ENCODE peak calls at places on chromosomes 3 and 15, in four cellular contexts. J, B, R and X are unnamed samples.

GRCh38 chr15:59879506-59879905 is 124.6 kb upstream of the FOXB1 start:
- DNase-seq in B (no peak), J (peak; percentile 59), R (no peak), X (no peak)

GRCh38 chr3:125057186-125057850 is 1.5 kb upstream of the HEG1 start:
- DNase-seq in J (peak; percentile 93), B (no peak), R (no peak), X (no peak)

GRCh38 chr3:42014443-42014945 is 52.6 kb upstream of the ULK4 start:
- DNase-seq in B (no peak), J (no peak), R (peak; percentile 29), X (no peak)

GRCh38 chr15:63043391-63044076 is 987 bp downstream of the TPM1 start:
- DNase-seq in B (no peak), R (no peak), J (no peak), X (no peak)

GRCh38 chr3:151890721-151891141 is 17.3 kb downstream of the SUCNR1 start:
- DNase-seq in R (no peak), B (no peak), J (no peak), X (no peak)

GRCh38 chr15:50736823-50737222 is 28.7 kb downstream of the SPPL2A start:
- DNase-seq in J (no peak), R (peak; percentile 2), B (no peak), X (no peak)

GRCh38 chr15:92082217-92082843 is 228.8 kb downstream of the SLCO3A1 start:
- DNase-seq in B (peak; percentile 74), J (peak; percentile 73), R (peak; percentile 81), X (peak; percentile 69)

GRCh38 chr3:196513697-196514349 is 1.3 kb downstream of the SMCO1 start:
- DNase-seq in J (peak; percentile 64), B (no peak), R (no peak), X (no peak)

GRCh38 chr3:87575538-87575937 is 299.2 kb upstream of the POU1F1 start:
- DNase-seq in B (no peak), J (no peak), R (peak; percentile 14), X (peak; percentile 5)

GRCh38 chr15:32669870-32670623 is 28.5 kb downstream of the SCG5 start:
- DNase-seq in J (peak; percentile 45), B (peak; percentile 58), R (peak; percentile 83), X (no peak)

GRCh38 chr15:98878172-98878571 is 129.4 kb downstream of the PGPEP1L start:
- DNase-seq in J (peak; percentile 79), B (no peak), R (no peak), X (no peak)

GRCh38 chr3:41026394-41027177 is 172.7 kb upstream of the CTNNB1 start:
- DNase-seq in B (no peak), J (peak; percentile 65), R (peak; percentile 68), X (no peak)

GRCh38 chr3:22952860-22953259 is 250.3 kb upstream of the UBE2E2 start:
- DNase-seq in B (no peak), R (no peak), J (no peak), X (no peak)

GRCh38 chr3:104101736-104102135 is 1265.0 kb upstream of the ALCAM start:
- DNase-seq in J (no peak), R (no peak), B (no peak), X (no peak)

GRCh38 chr15:76335129-76335850 is 1.3 kb upstream of the ISL2 start:
- DNase-seq in R (peak; percentile 81), J (no peak), B (peak; percentile 72), X (no peak)

GRCh38 chr3:151290673-151291072 is 12.3 kb upstream of the P2RY14 start:
- DNase-seq in J (peak; percentile 66), B (no peak), R (no peak), X (no peak)

GRCh38 chr3:117549716-117550115 is 840.1 kb downstream of the TUSC7 start:
- DNase-seq in J (no peak), B (no peak), R (no peak), X (no peak)

DNA sequence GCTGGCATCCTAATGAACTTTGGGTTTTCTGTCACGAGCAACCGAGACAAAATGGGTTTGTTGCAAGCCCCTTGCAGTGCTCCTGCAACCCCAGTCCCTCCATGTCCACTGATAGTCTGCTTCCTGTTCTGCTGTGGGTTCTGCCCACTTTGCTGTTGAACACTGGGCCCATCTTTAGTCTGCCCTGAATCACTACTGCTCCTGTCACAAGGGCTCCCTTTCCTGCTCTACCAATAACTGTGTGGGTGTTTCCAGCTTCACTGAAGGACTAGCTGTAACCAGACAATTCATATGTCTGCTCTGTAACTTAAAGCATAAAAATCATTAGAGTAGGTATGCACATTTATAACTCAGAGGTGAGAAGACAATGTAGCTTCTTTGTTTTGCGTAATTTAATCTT is 12.7 kb upstream of the OXSR1 start:
- DNase-seq in J (no peak), R (no peak), B (no peak), X (no peak)
- H4K8ac ChIP-seq in J (no peak overlapping the region), R (no peak overlapping the region), B (no peak overlapping the region), X (no peak overlapping the region)

DNA sequence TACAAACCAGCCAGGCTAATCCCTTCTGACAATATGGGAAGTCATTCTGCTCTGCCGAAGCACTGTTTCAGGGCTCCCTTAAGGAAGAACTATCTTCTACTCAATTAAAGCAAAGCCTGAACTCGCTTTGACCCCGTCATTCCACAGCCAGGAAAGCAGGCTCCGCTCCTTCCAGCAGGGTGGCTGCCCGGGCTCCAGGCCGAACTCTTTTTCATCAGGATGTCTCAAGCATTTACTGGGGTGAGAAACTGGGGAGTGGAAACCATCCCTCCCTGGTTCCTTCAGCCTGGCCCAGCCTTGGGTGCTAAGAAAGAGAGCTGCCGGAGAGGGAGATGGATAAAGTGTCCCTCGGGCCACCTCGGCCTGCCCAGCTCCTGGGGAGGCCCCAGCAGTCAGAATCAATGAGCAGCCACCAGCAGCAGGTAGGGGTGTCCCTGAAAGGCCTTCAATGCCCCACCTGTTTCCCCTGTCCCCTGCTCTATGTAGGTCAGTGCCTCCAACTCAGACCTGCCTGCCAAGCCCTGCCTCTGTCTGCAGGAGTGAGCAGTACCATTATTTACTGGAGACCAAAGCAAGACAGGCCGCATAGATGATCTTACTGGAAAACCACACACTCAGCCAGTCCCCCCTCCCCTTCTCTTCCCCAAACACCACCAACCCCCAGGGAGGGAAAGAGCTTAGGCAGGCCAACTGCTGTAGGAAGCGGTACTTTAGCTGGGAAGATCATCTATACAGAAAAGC is 225.6 kb upstream of the TLE3 start:
- DNase-seq in R (peak; percentile 53), B (no peak), J (no peak), X (peak; percentile 15)
- H3K4me2 ChIP-seq in R (no peak overlapping the region), B (no peak overlapping the region), J (no peak overlapping the region), X (no peak overlapping the region)

DNA sequence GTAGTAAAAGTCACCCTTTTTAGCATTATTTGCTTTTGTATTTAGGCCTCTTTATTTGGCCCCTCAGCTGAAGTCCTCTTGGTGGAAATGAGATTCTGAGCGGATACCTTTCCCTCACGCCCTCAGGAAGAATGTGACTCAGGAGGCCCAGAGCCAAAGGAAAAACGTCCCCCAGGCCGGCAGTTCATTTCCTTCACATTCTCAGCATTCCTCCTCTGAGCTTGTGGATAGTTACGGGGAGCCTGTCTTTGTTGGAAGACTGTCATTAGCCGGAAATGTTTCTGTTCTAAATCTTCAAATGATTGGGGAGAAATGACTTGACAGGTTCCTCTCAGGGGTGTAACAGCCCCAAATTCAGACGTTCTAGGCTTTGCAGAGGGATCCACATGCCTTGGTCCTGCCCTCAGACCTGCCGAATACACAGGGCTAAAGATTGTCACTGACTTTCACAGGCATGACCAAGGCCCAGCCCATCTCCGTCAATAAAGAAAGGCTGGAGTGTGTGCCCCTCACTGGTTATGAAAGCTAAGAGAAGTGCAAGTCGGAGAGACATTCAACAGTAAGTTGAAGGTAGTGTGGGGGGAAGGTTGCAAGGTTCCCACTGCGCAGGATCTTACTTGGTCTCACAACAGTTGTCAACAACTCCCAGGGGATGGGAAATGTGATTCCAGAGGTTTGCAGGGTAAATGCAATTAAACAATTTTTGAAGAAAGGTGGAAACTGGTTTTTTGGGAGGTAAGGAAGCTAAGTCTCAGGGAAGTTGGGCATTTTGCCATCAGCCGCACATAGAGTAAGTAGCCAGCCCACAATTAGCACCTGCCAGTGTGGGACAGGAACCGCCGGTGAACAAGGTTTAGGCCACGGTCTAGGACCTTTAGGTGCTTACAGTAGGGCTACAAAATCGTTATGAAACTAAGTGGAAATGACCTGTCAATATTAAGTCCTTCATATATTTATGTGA is 39.7 kb upstream of the MYZAP start:
- DNase-seq in R (peak; percentile 98), J (peak; percentile 70), B (peak; percentile 82), X (peak; percentile 73)
- H2AK5ac ChIP-seq in R (no peak overlapping the region), J (peak overlapping the region; percentile 45), B (no peak overlapping the region), X (no peak overlapping the region)

DNA sequence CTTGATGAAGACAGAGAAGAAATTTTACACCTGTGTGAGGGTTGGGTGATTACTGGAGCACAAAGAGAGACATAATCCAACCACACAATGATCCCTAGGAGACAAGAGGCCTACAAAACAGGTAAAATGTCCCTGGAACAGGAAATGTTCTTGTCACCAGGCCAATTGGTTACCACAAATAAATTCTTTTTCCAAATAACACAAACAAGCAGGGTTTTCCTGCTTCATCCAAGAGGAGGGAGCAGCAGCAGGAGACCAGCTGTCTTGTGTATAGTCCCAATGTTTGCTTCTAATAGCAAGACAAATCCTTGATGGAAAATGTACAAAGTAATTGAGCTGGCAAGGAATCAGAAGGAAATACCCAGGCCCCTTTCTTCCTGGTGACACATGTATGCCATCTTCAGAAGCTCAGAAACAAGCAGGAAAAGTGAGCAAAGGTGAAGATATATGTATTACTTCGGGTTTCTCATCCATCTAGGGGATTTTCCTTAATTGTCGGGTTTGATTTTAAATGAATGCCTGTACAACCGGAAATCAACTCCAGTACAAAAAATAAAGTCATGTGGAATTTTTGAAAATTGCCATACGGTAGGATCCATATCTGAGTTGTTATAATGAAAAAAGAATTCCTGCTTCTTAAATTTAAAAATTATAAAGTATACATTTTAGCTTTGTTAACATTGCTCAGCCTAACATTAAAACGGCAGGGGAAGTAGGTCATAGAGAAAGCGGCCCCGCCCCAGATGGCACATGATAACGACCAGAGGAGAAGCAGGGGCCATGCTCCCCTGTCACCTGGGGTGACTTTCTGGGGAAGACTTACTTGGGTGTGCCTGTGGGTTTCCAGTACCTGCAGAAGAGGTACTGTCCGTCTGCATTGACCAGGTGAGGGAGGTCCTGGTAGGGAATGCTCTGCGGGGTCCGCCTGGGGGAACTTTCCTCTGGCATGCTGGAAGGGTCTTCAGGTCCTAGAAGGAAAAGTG is 1.2 kb downstream of the MGLL start:
- DNase-seq in J (peak; percentile 56), R (no peak), B (no peak), X (no peak)
- H4K8ac ChIP-seq in J (peak overlapping the region; percentile 84), R (no peak overlapping the region), B (no peak overlapping the region), X (no peak overlapping the region)